ENCODE peak calls at places on chromosome 1, in nine cellular contexts. One of them, this sample, is unnamed.

GRCh38 chr1:246567258-246568235 is 1.3 kb downstream of the CNST start:
- DNase-seq in RWPE1: peak; percentile 25
- DNase-seq in colonic mucosa: no peak
- DNase-seq in heart left ventricle: no peak
- DNase-seq in upper lobe of right lung: no peak
- DNase-seq in left ventricle myocardium inferior: no peak
- DNase-seq in thoracic aorta: no peak
- DNase-seq in Panc1: peak; percentile 52
- DNase-seq in esophagus muscularis mucosa: no peak
- DNase-seq in this sample: no peak

GRCh38 chr1:160070243-160071163 is 543 bp upstream of the KCNJ10 start:
- DNase-seq in RWPE1: peak; percentile 29
- DNase-seq in colonic mucosa: peak; percentile 69
- DNase-seq in heart left ventricle: peak; percentile 90
- DNase-seq in upper lobe of right lung: peak; percentile 88
- DNase-seq in left ventricle myocardium inferior: peak; percentile 79
- DNase-seq in thoracic aorta: peak; percentile 59
- DNase-seq in Panc1: no peak
- DNase-seq in esophagus muscularis mucosa: no peak
- DNase-seq in this sample: no peak

GRCh38 chr1:233569636-233570035 is 44.3 kb upstream of the KCNK1 start:
- DNase-seq in RWPE1: no peak
- DNase-seq in colonic mucosa: no peak
- DNase-seq in heart left ventricle: no peak
- DNase-seq in upper lobe of right lung: no peak
- DNase-seq in left ventricle myocardium inferior: no peak
- DNase-seq in thoracic aorta: no peak
- DNase-seq in Panc1: no peak
- DNase-seq in esophagus muscularis mucosa: no peak
- DNase-seq in this sample: no peak

GRCh38 chr1:46489169-46489637 is 433 bp upstream of the DMBX1 start:
- DNase-seq in RWPE1: no peak
- DNase-seq in colonic mucosa: no peak
- DNase-seq in heart left ventricle: peak; percentile 65
- DNase-seq in upper lobe of right lung: no peak
- DNase-seq in left ventricle myocardium inferior: no peak
- DNase-seq in thoracic aorta: no peak
- DNase-seq in Panc1: no peak
- DNase-seq in esophagus muscularis mucosa: no peak
- DNase-seq in this sample: no peak

GRCh38 chr1:78687914-78688313 is 38.3 kb downstream of the IFI44 start:
- DNase-seq in RWPE1: no peak
- DNase-seq in colonic mucosa: no peak
- DNase-seq in heart left ventricle: no peak
- DNase-seq in upper lobe of right lung: no peak
- DNase-seq in left ventricle myocardium inferior: no peak
- DNase-seq in thoracic aorta: no peak
- DNase-seq in Panc1: no peak
- DNase-seq in esophagus muscularis mucosa: no peak
- DNase-seq in this sample: no peak

GRCh38 chr1:79441243-79441642 is 434.7 kb upstream of the ADGRL4 start:
- DNase-seq in RWPE1: no peak
- DNase-seq in colonic mucosa: no peak
- DNase-seq in heart left ventricle: no peak
- DNase-seq in upper lobe of right lung: no peak
- DNase-seq in left ventricle myocardium inferior: no peak
- DNase-seq in thoracic aorta: no peak
- DNase-seq in Panc1: no peak
- DNase-seq in esophagus muscularis mucosa: no peak
- DNase-seq in this sample: no peak

GRCh38 chr1:43285269-43285986 is at the start of gene C1orf210:
- DNase-seq in RWPE1: peak; percentile 94
- DNase-seq in colonic mucosa: peak; percentile 95
- DNase-seq in heart left ventricle: no peak
- DNase-seq in upper lobe of right lung: peak; percentile 97
- DNase-seq in left ventricle myocardium inferior: no peak
- DNase-seq in thoracic aorta: no peak
- DNase-seq in Panc1: no peak
- DNase-seq in esophagus muscularis mucosa: no peak
- DNase-seq in this sample: peak; percentile 45

GRCh38 chr1:28591708-28592313 is at the start of gene RAB42:
- DNase-seq in RWPE1: no peak
- DNase-seq in colonic mucosa: peak; percentile 46
- DNase-seq in heart left ventricle: no peak
- DNase-seq in upper lobe of right lung: peak; percentile 82
- DNase-seq in left ventricle myocardium inferior: peak; percentile 52
- DNase-seq in thoracic aorta: no peak
- DNase-seq in Panc1: no peak
- DNase-seq in esophagus muscularis mucosa: no peak
- DNase-seq in this sample: no peak

GRCh38 chr1:94327001-94327685 is 89.8 kb upstream of the ARHGAP29 start:
- DNase-seq in RWPE1: no peak
- DNase-seq in colonic mucosa: peak; percentile 41
- DNase-seq in heart left ventricle: peak; percentile 75
- DNase-seq in upper lobe of right lung: no peak
- DNase-seq in left ventricle myocardium inferior: peak; percentile 77
- DNase-seq in thoracic aorta: peak; percentile 23
- DNase-seq in Panc1: no peak
- DNase-seq in esophagus muscularis mucosa: no peak
- DNase-seq in this sample: no peak

GRCh38 chr1:78277253-78277652 is 213.5 kb upstream of the PTGFR start:
- DNase-seq in RWPE1: no peak
- DNase-seq in colonic mucosa: no peak
- DNase-seq in heart left ventricle: no peak
- DNase-seq in upper lobe of right lung: no peak
- DNase-seq in left ventricle myocardium inferior: no peak
- DNase-seq in thoracic aorta: no peak
- DNase-seq in Panc1: no peak
- DNase-seq in esophagus muscularis mucosa: no peak
- DNase-seq in this sample: no peak

GRCh38 chr1:31010081-31010989 is 55.2 kb downstream of the PUM1 start:
- DNase-seq in RWPE1: no peak
- DNase-seq in colonic mucosa: no peak
- DNase-seq in heart left ventricle: no peak
- DNase-seq in upper lobe of right lung: no peak
- DNase-seq in left ventricle myocardium inferior: no peak
- DNase-seq in thoracic aorta: no peak
- DNase-seq in Panc1: no peak
- DNase-seq in esophagus muscularis mucosa: no peak
- DNase-seq in this sample: no peak

DNA sequence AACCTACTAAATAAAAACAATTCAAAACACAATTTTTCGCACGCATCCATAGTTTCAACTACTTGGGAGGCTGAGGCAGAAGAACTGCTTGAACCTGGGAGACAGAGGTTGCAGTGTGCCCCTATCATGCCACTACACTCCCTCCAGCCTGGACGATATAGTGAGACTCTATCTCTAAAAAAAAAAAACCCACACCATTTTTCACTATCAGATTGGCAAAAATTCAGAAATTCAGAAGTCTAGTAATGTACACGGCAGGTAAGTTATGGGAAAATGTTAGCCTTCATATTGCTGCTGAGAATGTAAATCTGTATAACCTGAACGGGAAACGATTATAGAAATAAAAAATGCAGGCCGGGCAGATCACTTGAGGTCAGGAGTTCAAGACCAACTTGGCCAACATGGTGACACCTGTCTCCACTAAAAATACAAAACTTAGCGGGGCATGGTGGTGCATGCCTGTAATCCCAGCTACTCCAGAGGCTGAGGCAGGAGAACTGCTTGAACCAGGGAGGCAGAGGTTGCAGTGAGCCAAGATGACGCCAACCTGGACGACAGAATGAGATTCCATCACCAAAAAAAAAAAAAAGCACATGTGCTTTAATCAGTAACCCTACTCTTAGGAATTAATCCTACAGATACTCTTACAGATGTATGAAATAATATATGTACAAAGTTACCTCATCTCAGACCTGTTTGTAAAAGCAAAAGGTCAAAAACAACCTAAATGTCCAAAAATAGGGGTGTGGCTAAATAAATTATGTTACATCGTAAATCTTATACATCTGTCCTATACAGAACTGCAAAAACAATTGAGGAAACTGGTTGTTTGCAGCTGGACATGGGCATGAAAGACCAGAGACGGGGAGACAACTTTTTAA is 37.9 kb downstream of the ARID4B start:
- DNase-seq in RWPE1: no peak
- DNase-seq in colonic mucosa: no peak
- DNase-seq in heart left ventricle: no peak
- DNase-seq in upper lobe of right lung: no peak
- DNase-seq in left ventricle myocardium inferior: no peak
- DNase-seq in thoracic aorta: no peak
- DNase-seq in Panc1: no peak
- DNase-seq in esophagus muscularis mucosa: no peak
- DNase-seq in this sample: no peak
- H3K27ac ChIP-seq in RWPE1: no peak overlapping the region
- H3K27ac ChIP-seq in colonic mucosa: no peak overlapping the region
- H3K27ac ChIP-seq in heart left ventricle: no peak overlapping the region
- H3K27ac ChIP-seq in upper lobe of right lung: no peak overlapping the region
- H3K27ac ChIP-seq in left ventricle myocardium inferior: no peak overlapping the region
- H3K27ac ChIP-seq in thoracic aorta: no peak overlapping the region
- H3K27ac ChIP-seq in Panc1: no peak overlapping the region
- H3K27ac ChIP-seq in esophagus muscularis mucosa: no peak overlapping the region
- H3K27ac ChIP-seq in this sample: no peak overlapping the region

DNA sequence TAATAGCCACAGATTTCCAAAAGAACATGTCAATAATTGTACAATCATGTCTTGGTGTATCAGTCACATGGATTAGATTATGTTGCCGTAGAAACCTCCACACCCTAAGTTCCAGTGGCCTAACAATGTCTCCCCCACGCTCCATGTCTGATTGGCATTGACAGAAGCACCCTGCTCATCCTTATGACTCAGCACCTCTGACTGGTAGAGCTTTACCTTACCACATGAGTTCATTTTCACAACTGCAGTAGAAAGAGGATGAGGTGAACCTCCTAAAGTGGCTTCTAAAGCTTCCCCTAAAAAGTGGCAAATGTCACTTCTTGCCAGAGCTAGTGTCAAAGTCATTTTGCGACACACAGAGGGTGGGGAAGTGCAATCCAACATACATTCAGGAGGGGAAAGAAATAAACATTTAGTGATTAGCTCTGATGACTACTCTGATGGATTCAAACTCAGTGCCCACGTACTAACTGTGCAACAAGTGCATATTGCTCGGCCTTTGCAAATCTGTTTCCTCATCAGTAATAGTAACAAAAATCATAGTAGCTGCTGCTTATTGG is 30.6 kb upstream of the LYPD8 start:
- DNase-seq in RWPE1: peak; percentile 10
- DNase-seq in colonic mucosa: no peak
- DNase-seq in heart left ventricle: no peak
- DNase-seq in upper lobe of right lung: no peak
- DNase-seq in left ventricle myocardium inferior: no peak
- DNase-seq in thoracic aorta: no peak
- DNase-seq in Panc1: no peak
- DNase-seq in esophagus muscularis mucosa: peak; percentile 7
- DNase-seq in this sample: peak; percentile 8
- H3K27ac ChIP-seq in RWPE1: no peak overlapping the region
- H3K27ac ChIP-seq in colonic mucosa: no peak overlapping the region
- H3K27ac ChIP-seq in heart left ventricle: no peak overlapping the region
- H3K27ac ChIP-seq in upper lobe of right lung: no peak overlapping the region
- H3K27ac ChIP-seq in left ventricle myocardium inferior: no peak overlapping the region
- H3K27ac ChIP-seq in thoracic aorta: no peak overlapping the region
- H3K27ac ChIP-seq in Panc1: no peak overlapping the region
- H3K27ac ChIP-seq in esophagus muscularis mucosa: no peak overlapping the region
- H3K27ac ChIP-seq in this sample: no peak overlapping the region

GRCh38 chr1:113760102-113760804 is 967 bp upstream of the PHTF1 start:
- DNase-seq in RWPE1: no peak
- DNase-seq in colonic mucosa: no peak
- DNase-seq in heart left ventricle: no peak
- DNase-seq in upper lobe of right lung: no peak
- DNase-seq in left ventricle myocardium inferior: no peak
- DNase-seq in thoracic aorta: no peak
- DNase-seq in Panc1: no peak
- DNase-seq in esophagus muscularis mucosa: no peak
- DNase-seq in this sample: no peak

GRCh38 chr1:113765306-113765705 is 6.0 kb upstream of the PHTF1 start:
- DNase-seq in RWPE1: no peak
- DNase-seq in colonic mucosa: no peak
- DNase-seq in heart left ventricle: no peak
- DNase-seq in upper lobe of right lung: no peak
- DNase-seq in left ventricle myocardium inferior: no peak
- DNase-seq in thoracic aorta: no peak
- DNase-seq in Panc1: no peak
- DNase-seq in esophagus muscularis mucosa: no peak
- DNase-seq in this sample: no peak

GRCh38 chr1:113761937-113762336 is 2.7 kb upstream of the PHTF1 start:
- DNase-seq in RWPE1: no peak
- DNase-seq in colonic mucosa: no peak
- DNase-seq in heart left ventricle: no peak
- DNase-seq in upper lobe of right lung: no peak
- DNase-seq in left ventricle myocardium inferior: no peak
- DNase-seq in thoracic aorta: no peak
- DNase-seq in Panc1: no peak
- DNase-seq in esophagus muscularis mucosa: no peak
- DNase-seq in this sample: no peak

GRCh38 chr1:113759341-113760101 is at the start of gene PHTF1:
- DNase-seq in RWPE1: peak; percentile 62
- DNase-seq in colonic mucosa: peak; percentile 71
- DNase-seq in heart left ventricle: peak; percentile 91
- DNase-seq in upper lobe of right lung: peak; percentile 90
- DNase-seq in left ventricle myocardium inferior: peak; percentile 71
- DNase-seq in thoracic aorta: peak; percentile 38
- DNase-seq in Panc1: no peak
- DNase-seq in esophagus muscularis mucosa: peak; percentile 93
- DNase-seq in this sample: no peak

GRCh38 chr1:113763651-113764050 is 4.4 kb upstream of the PHTF1 start:
- DNase-seq in RWPE1: no peak
- DNase-seq in colonic mucosa: no peak
- DNase-seq in heart left ventricle: no peak
- DNase-seq in upper lobe of right lung: no peak
- DNase-seq in left ventricle myocardium inferior: no peak
- DNase-seq in thoracic aorta: no peak
- DNase-seq in Panc1: no peak
- DNase-seq in esophagus muscularis mucosa: no peak
- DNase-seq in this sample: no peak
- H3K27ac ChIP-seq in RWPE1: no peak overlapping the region
- H3K27ac ChIP-seq in colonic mucosa: no peak overlapping the region
- H3K27ac ChIP-seq in heart left ventricle: no peak overlapping the region
- H3K27ac ChIP-seq in upper lobe of right lung: no peak overlapping the region
- H3K27ac ChIP-seq in left ventricle myocardium inferior: no peak overlapping the region
- H3K27ac ChIP-seq in thoracic aorta: no peak overlapping the region
- H3K27ac ChIP-seq in Panc1: no peak overlapping the region
- H3K27ac ChIP-seq in esophagus muscularis mucosa: no peak overlapping the region
- H3K27ac ChIP-seq in this sample: no peak overlapping the region

DNA sequence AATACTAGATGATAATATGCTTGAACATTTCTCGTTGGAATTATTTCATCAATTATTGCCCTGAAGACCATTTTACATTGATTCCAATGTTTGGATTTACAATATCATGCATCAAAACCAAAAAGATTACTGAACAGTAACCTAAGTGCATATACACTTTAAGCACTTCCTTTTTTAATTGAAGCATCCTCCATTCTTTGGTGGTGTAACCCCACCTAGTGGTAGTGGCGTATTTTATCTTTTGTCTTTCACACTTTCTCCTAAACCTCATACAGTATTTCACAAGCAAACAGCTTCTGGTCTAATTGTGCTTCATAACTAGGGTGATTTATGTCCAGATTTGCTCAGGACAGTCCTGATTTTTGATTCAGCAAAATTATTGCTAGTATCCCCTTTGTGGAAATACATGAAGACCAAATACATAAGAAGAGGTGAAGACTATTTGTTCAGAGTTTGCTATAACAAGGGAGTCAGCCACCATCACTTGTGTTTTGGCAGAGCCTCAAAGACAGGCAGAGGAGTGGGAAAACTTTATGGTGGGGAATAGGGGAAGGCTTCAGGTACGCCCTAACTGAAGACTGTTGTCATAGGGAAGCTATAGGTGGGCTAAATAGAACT is 3.4 kb upstream of the NVL start:
- DNase-seq in RWPE1: peak; percentile 46
- DNase-seq in colonic mucosa: peak; percentile 51
- DNase-seq in heart left ventricle: no peak
- DNase-seq in upper lobe of right lung: no peak
- DNase-seq in left ventricle myocardium inferior: no peak
- DNase-seq in thoracic aorta: no peak
- DNase-seq in Panc1: peak; percentile 65
- DNase-seq in esophagus muscularis mucosa: no peak
- DNase-seq in this sample: no peak
- H3K27ac ChIP-seq in RWPE1: no peak overlapping the region
- H3K27ac ChIP-seq in colonic mucosa: no peak overlapping the region
- H3K27ac ChIP-seq in heart left ventricle: no peak overlapping the region
- H3K27ac ChIP-seq in upper lobe of right lung: no peak overlapping the region
- H3K27ac ChIP-seq in left ventricle myocardium inferior: no peak overlapping the region
- H3K27ac ChIP-seq in thoracic aorta: no peak overlapping the region
- H3K27ac ChIP-seq in Panc1: no peak overlapping the region
- H3K27ac ChIP-seq in esophagus muscularis mucosa: no peak overlapping the region
- H3K27ac ChIP-seq in this sample: no peak overlapping the region

This sample was measured in epithelial cell of prostate.